ENCODE peak calls at places on chromosome 9, in six cellular contexts. G is cardiac fibroblast, M is GM20000, F is osteocyte, O is PC-9, T is AG10803. A is an unnamed sample.
A peak's percentile ranks its signal among the peaks of the same experiment; 100 is the strongest.

GRCh38 chr9:117547321-117547720 is 132.5 kb upstream of the ASTN2 start:
- DNase-seq in F (no peak), O (no peak), G (no peak), T (no peak), M (no peak), A (no peak)

GRCh38 chr9:4238522-4238921 is 61.3 kb downstream of the GLIS3 start:
- DNase-seq in F (no peak), O (no peak), G (peak; percentile 31), T (peak; percentile 82), M (no peak), A (no peak)

GRCh38 chr9:2132484-2133082 is 117.4 kb downstream of the SMARCA2 start:
- DNase-seq in M (no peak), O (no peak), T (peak; percentile 65), G (peak; percentile 77), F (no peak), A (no peak)

GRCh38 chr9:5714501-5715401 is 85.8 kb downstream of the RIC1 start:
- DNase-seq in T (peak; percentile 21), M (no peak), G (peak; percentile 31), F (no peak), O (peak; percentile 37), A (no peak)

GRCh38 chr9:90953200-90953599 is 151.6 kb downstream of the SYK start:
- DNase-seq in G (no peak), M (no peak), O (no peak), F (no peak), T (no peak), A (no peak)

GRCh38 chr9:37406603-37407401 is 15.7 kb upstream of the GRHPR start:
- DNase-seq in G (no peak), T (no peak), O (peak; percentile 75), M (no peak), F (no peak), A (no peak)

GRCh38 chr9:84519486-84519885 is 150.0 kb upstream of the NTRK2 start:
- DNase-seq in M (no peak), G (no peak), T (no peak), F (no peak), O (no peak), A (no peak)

GRCh38 chr9:135769489-135770202 is 67.7 kb downstream of the KCNT1 start:
- DNase-seq in O (no peak), F (no peak), G (no peak), M (no peak), T (no peak), A (no peak)

GRCh38 chr9:130938652-130939404 is at the start of gene FIBCD1:
- DNase-seq in O (no peak), G (peak; percentile 35), T (peak; percentile 42), F (no peak), M (peak; percentile 84), A (no peak)

GRCh38 chr9:91500509-91501011 is 76.9 kb upstream of the NFIL3 start:
- DNase-seq in O (peak; percentile 73), T (peak; percentile 63), F (no peak), M (no peak), G (peak; percentile 79), A (no peak)

GRCh38 chr9:89278997-89279739 is 31.8 kb upstream of the CKS2 start:
- DNase-seq in F (no peak), T (peak; percentile 70), M (peak; percentile 72), G (peak; percentile 80), O (no peak), A (no peak)

GRCh38 chr9:89387970-89388867 is 69.9 kb downstream of the SECISBP2 start:
- DNase-seq in M (no peak), G (peak; percentile 89), O (peak; percentile 39), T (peak; percentile 95), F (no peak), A (no peak)

GRCh38 chr9:87606921-87607521 is 109.4 kb downstream of the DAPK1 start:
- DNase-seq in G (peak; percentile 87), F (no peak), T (peak; percentile 83), O (peak; percentile 89), M (no peak), A (no peak)

GRCh38 chr9:129156163-129156562 is 21.9 kb downstream of the IER5L start:
- DNase-seq in T (no peak), G (no peak), O (no peak), M (no peak), F (no peak), A (peak; percentile 63)

GRCh38 chr9:12722131-12722530 is 28.9 kb downstream of the TYRP1 start:
- DNase-seq in G (no peak), T (peak; percentile 49), O (no peak), F (no peak), M (no peak), A (no peak)

GRCh38 chr9:81132318-81132717 is 557.0 kb downstream of the TLE1 start:
- DNase-seq in G (no peak), M (no peak), O (peak; percentile 54), F (no peak), T (no peak), A (no peak)

GRCh38 chr9:85743290-85744128 is 1.8 kb upstream of the AGTPBP1 start:
- DNase-seq in O (peak; percentile 96), M (no peak), G (peak; percentile 73), T (peak; percentile 82), F (no peak), A (no peak)

GRCh38 chr9:136697821-136698526 is 10.7 kb upstream of the AGPAT2 start:
- DNase-seq in G (no peak), T (no peak), M (no peak), O (no peak), F (no peak), A (no peak)

GRCh38 chr9:19894975-19895374 is 106.1 kb upstream of the SLC24A2 start:
- DNase-seq in T (peak; percentile 2), O (no peak), G (peak; percentile 10), F (no peak), M (no peak), A (no peak)

GRCh38 chr9:378263-378662 is 163.6 kb downstream of the DOCK8 start:
- DNase-seq in G (no peak), O (no peak), F (no peak), M (no peak), T (no peak), A (no peak)

GRCh38 chr9:89428901-89429890 is 68.7 kb downstream of the SEMA4D start:
- DNase-seq in M (peak; percentile 53), T (no peak), G (no peak), O (no peak), F (no peak), A (no peak)

GRCh38 chr9:121328476-121328875 is 41.6 kb downstream of the STOM start:
- DNase-seq in F (no peak), M (no peak), T (peak; percentile 35), O (no peak), G (no peak), A (no peak)

GRCh38 chr9:18238752-18239151 is 235.2 kb upstream of the ADAMTSL1 start:
- DNase-seq in O (no peak), T (peak; percentile 62), F (no peak), M (no peak), G (peak; percentile 53), A (no peak)

GRCh38 chr9:75889977-75890540 is 414 bp upstream of the PCSK5 start:
- DNase-seq in M (peak; percentile 20), G (peak; percentile 71), F (no peak), T (peak; percentile 65), O (peak; percentile 68), A (no peak)

GRCh38 chr9:75889577-75889976 is 896 bp upstream of the PCSK5 start:
- DNase-seq in T (no peak), M (peak; percentile 28), G (no peak), O (no peak), F (no peak), A (no peak)

GRCh38 chr9:75892168-75892901 is 1.9 kb downstream of the PCSK5 start:
- DNase-seq in G (peak; percentile 34), F (no peak), M (peak; percentile 12), T (no peak), O (peak; percentile 74), A (peak; percentile 70)

GRCh38 chr9:75891277-75892167 is 1.0 kb downstream of the PCSK5 start:
- DNase-seq in M (peak; percentile 31), T (peak; percentile 8), G (peak; percentile 56), F (no peak), O (peak; percentile 37), A (peak; percentile 69)

GRCh38 chr9:75890541-75891276 is at the start of gene PCSK5:
- DNase-seq in M (peak; percentile 74), O (peak; percentile 88), G (peak; percentile 97), F (peak; percentile 95), T (peak; percentile 87), A (peak; percentile 91)
- TF ChIP-seq CTCF in M (no peak), O (peak; percentile 35), G (peak; percentile 21), F (peak; percentile 57), T (no peak), A (peak; percentile 49)

DNA sequence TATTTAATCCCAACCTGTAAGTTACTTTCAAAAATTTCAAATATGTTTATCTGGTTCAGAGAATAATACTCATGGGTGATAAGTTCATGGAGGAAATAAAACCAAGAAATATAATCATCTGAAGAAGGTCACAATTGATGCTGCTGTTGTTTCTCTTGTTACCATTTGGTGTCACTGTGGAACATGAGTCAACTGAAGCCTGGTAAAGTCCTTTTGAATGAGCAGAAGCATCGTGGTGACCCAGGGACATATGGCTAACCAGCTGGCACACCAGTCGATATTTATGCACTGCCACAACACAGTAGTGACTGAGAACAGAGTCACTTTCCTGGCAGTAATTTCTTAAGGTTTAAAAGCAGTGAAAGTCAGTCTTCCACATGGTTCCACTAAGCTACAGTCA is 612.9 kb upstream of the TLE4 start:
- DNase-seq in F (no peak), G (no peak), M (no peak), O (no peak), T (no peak), A (no peak)
- TF ChIP-seq CTCF in F (no peak), G (peak; percentile 12), M (no peak), O (peak; percentile 31), T (no peak), A (peak; percentile 45)

DNA sequence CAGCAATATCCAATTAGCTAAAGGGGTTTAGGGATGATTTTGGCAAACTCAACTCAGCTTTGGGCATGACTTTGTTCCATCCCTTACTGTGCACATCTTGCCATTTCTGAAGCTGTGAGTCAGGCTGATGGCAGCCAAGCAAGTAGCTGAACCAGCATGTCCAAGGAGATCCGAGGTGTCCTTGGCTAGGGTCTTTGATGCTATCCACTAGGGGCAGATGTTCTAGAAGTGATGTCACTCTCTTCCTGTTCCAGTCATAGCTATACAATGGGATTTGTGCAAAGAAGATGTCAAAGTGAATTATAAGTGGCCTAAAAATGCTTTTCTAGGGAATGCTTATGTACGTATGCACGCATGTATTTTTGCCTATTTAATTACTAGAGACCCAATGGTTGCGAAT is 160.8 kb upstream of the PAPPA start:
- DNase-seq in F (no peak), T (peak; percentile 75), O (no peak), M (no peak), G (no peak), A (no peak)
- TF ChIP-seq CTCF in F (no peak), T (peak; percentile 18), O (no peak), M (no peak), G (no peak), A (no peak)

GRCh38 chr9:99819484-99820329 is 2.0 kb upstream of the NR4A3 start:
- DNase-seq in F (peak; percentile 98), G (peak; percentile 98), O (peak; percentile 70), T (peak; percentile 94), M (peak; percentile 95), A (peak; percentile 94)
- TF ChIP-seq CTCF in F (peak; percentile 29), G (peak; percentile 6), O (no peak), T (peak; percentile 33), M (no peak), A (no peak)

A was measured in type B pancreatic cell.